ENCODE peak calls at places on chromosomes 7 and 10, in four cellular contexts. O, N, K and M are unnamed samples.

GRCh38 chr10:86955501-86956194 is 1.8 kb downstream of the MMRN2 start:
- DNase-seq in O (no peak), N (no peak), K (no peak), M (no peak)

GRCh38 chr10:118977022-118977599 is 52.4 kb upstream of the NANOS1 start:
- DNase-seq in O (no peak), N (no peak), K (no peak), M (no peak)

GRCh38 chr10:31477584-31477983 is 158.6 kb downstream of the ZEB1 start:
- DNase-seq in O (no peak), N (no peak), K (no peak), M (no peak)

GRCh38 chr10:60704480-60704879 is 73.8 kb upstream of the CDK1 start:
- DNase-seq in O (peak; percentile 87), N (no peak), K (no peak), M (no peak)

GRCh38 chr7:128244861-128245260 is 3.8 kb downstream of the LEP start:
- DNase-seq in O (no peak), N (no peak), K (no peak), M (no peak)

GRCh38 chr7:39709768-39710291 is 86.5 kb downstream of the RALA start:
- DNase-seq in O (no peak), N (no peak), K (no peak), M (peak; percentile 13)

GRCh38 chr7:43766564-43766963 is 8.1 kb downstream of the BLVRA start:
- DNase-seq in O (no peak), N (no peak), K (peak; percentile 59), M (no peak)

GRCh38 chr10:83371696-83372490 is 767.4 kb upstream of the GHITM start:
- DNase-seq in O (no peak), N (no peak), K (no peak), M (no peak)

GRCh38 chr10:91683976-91684375 is 51.1 kb upstream of the PPP1R3C start:
- DNase-seq in O (no peak), N (peak; percentile 60), K (no peak), M (no peak)

GRCh38 chr10:79298403-79299244 is 48.6 kb upstream of the PPIF start:
- DNase-seq in O (peak; percentile 65), N (peak; percentile 87), K (peak; percentile 73), M (no peak)

GRCh38 chr7:49860293-49860692 is 86.9 kb downstream of the VWC2 start:
- DNase-seq in O (no peak), N (no peak), K (no peak), M (no peak)

GRCh38 chr7:106664343-106664742 is 3.4 kb upstream of the CCDC71L start:
- DNase-seq in O (no peak), N (no peak), K (no peak), M (no peak)

GRCh38 chr10:14905890-14906289 is 27.2 kb downstream of the SUV39H2 start:
- DNase-seq in O (no peak), N (no peak), K (no peak), M (no peak)

GRCh38 chr10:11225935-11226334 is 208.3 kb downstream of the CELF2 start:
- DNase-seq in O (no peak), N (no peak), K (peak; percentile 32), M (no peak)

GRCh38 chr7:48537561-48537960 is 366.3 kb downstream of the ABCA13 start:
- DNase-seq in O (no peak), N (no peak), K (no peak), M (no peak)

GRCh38 chr10:11551915-11552602 is 59.4 kb downstream of the USP6NL start:
- DNase-seq in O (peak; percentile 63), N (peak; percentile 19), K (peak; percentile 37), M (no peak)

GRCh38 chr10:3071405-3072198 is 4.3 kb downstream of the PFKP start:
- DNase-seq in O (no peak), N (peak; percentile 95), K (peak; percentile 47), M (no peak)

GRCh38 chr7:1709900-1710299 is 39.8 kb downstream of the ELFN1 start:
- DNase-seq in O (no peak), N (no peak), K (no peak), M (no peak)

GRCh38 chr7:39950473-39951155 is 558 bp downstream of the CDK13 start:
- DNase-seq in O (no peak), N (no peak), K (peak; percentile 36), M (no peak)

GRCh38 chr7:119377-120163 is 72.8 kb upstream of the FAM20C start:
- DNase-seq in O (no peak), N (no peak), K (no peak), M (no peak)

GRCh38 chr10:119231654-119232053 is 24.3 kb downstream of the GRK5 start:
- DNase-seq in O (no peak), N (no peak), K (no peak), M (no peak)

GRCh38 chr7:39825391-39825790 is 124.7 kb upstream of the CDK13 start:
- DNase-seq in O (no peak), N (no peak), K (no peak), M (no peak)

GRCh38 chr10:58621379-58622077 is 108.9 kb downstream of the BICC1 start:
- DNase-seq in O (no peak), N (no peak), K (no peak), M (no peak)

GRCh38 chr7:21194936-21195335 is 232.9 kb upstream of the SP4 start:
- DNase-seq in O (no peak), N (no peak), K (no peak), M (no peak)
- TF ChIP-seq JUNB in O (no peak), N (no peak), K (no peak), M (no peak)

DNA sequence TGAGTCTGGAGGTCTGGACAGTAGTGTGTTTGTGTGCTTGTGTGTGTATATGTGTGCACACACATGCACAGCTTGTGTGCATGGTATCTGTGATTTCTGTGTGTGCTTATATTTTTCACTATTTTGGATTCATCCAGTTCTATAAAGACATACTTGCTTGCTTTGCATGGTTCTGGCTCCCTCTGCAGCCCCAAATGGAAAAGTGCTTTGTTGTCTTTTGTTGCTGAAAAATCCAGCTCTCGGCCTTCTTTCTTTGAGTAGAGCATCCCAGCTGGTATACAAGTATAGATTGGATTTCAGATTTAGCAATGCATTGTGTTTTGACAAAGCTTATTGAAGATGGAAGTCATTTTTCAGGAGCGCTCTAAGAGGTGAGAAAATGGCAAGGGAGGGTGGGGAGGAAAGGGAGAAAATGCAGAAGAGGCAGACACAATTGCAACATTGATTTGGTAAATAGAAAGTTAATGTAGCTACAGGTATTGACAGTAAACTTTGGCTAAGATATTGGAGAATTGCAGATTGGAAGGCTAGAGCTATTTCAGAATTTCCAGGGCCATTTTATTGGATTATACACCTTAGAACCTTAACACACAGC is 333.9 kb downstream of the AUTS2 start:
- DNase-seq in O (no peak), N (peak; percentile 6), K (no peak), M (no peak)
- TF ChIP-seq USF2 in O (no peak), N (no peak), K (no peak), M (no peak)

GRCh38 chr10:71234970-71235681 is 22.8 kb downstream of the UNC5B start:
- DNase-seq in O (no peak), N (no peak), K (peak; percentile 66), M (no peak)

GRCh38 chr10:71236822-71237682 is 24.7 kb downstream of the UNC5B start:
- DNase-seq in O (no peak), N (no peak), K (no peak), M (no peak)

GRCh38 chr10:71237843-71238623 is 25.7 kb downstream of the UNC5B start:
- DNase-seq in O (no peak), N (no peak), K (no peak), M (no peak)

GRCh38 chr10:71235808-71236207 is 23.4 kb downstream of the UNC5B start:
- DNase-seq in O (no peak), N (no peak), K (no peak), M (no peak)

GRCh38 chr10:71236286-71236685 is 23.9 kb downstream of the UNC5B start:
- DNase-seq in O (no peak), N (no peak), K (no peak), M (no peak)
- TF ChIP-seq JUNB in O (no peak), N (no peak), K (no peak), M (no peak)

DNA sequence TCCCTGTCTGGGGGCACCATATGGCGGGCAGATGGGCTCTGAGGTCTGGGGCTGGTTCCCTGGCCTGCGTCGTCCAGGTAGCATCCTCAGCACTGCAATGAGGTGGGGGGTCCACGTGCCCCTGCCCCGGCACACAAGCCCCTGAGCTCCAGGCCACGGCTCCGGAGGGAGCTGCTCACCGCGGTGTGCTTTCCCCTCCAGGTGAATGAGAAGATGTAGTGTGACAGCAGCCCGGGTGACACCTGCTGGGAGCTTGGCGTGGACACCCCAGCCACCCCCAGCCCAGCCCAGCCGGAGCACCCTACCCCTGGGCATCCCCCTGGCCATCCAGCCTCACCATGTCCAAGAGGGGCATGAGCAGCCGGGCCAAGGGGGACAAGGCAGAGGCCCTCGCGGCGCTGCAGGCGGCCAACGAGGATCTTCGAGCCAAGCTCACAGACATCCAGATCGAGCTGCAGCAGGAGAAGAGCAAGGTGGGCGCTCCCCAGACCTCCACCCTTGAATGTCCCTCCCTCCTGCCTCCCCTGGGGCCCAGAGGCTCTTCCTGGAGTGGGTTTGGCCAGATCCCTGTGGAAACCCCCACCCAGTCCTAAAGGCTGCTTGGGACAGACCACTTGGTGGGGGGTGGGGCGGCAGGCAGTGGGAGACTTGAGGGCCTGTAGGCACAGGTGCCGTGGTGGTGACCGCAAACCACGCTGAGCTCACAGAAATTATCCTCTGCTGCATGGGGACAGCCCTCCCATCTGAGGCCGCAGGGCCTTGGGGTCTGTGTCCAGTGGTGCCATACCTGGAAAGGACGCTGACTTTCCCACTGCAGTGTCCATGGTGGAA is 38.9 kb downstream of the JAKMIP3 start:
- DNase-seq in O (no peak), N (no peak), K (no peak), M (no peak)
- TF ChIP-seq USF2 in O (no peak), N (no peak), K (no peak), M (no peak)

GRCh38 chr7:129903935-129904334 is 48.8 kb downstream of the UBE2H start:
- DNase-seq in O (no peak), N (no peak), K (no peak), M (peak; percentile 33)

GRCh38 chr7:129908181-129908580 is 44.6 kb downstream of the UBE2H start:
- DNase-seq in O (no peak), N (no peak), K (no peak), M (no peak)

GRCh38 chr7:129909669-129910068 is 43.1 kb downstream of the UBE2H start:
- DNase-seq in O (no peak), N (no peak), K (no peak), M (no peak)

GRCh38 chr7:129907122-129907741 is 45.5 kb downstream of the UBE2H start:
- DNase-seq in O (no peak), N (no peak), K (no peak), M (no peak)

DNA sequence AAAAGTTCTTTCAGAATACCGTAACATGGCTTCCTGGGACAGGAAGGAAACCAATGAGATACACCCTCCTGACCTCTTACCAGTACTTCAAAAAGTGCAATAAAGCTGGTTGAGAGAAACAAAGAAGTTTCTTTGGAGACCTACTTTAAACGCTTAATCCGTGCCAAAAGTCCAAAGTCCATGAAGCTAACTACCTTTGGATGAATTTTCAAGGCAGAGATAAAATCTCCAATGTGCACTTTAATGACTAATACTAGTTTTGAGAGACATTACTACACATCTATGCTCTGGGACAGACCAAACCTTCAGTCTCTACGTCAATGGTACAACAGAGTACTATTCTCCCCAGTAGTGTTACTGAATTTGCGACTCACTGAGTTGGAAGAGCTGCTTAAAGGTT is 46.1 kb downstream of the UBE2H start:
- DNase-seq in O (peak; percentile 77), N (peak; percentile 38), K (no peak), M (no peak)
- TF ChIP-seq JUNB in O (no peak), N (peak; percentile 73), K (no peak), M (no peak)

DNA sequence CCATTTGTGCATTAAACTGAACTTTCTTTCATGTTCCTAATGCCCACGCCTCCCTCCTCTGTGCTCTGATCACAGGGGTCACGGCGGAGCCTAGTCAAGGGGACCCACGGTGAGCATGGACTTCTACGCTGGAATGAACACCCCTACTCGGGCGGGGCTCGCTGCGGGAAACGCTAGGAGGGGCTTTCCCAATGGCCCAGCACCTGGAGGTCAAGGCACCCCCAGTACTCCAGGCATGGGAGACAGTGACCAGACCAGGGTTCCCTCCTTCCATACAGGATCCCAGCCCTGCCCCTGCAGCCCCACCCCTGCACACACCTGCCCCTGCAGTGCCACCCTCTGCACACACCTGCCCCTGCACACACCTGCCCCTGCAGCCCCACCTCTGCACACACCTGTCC is 27.1 kb upstream of the NKX6-2 start:
- DNase-seq in O (no peak), N (no peak), K (no peak), M (no peak)
- TF ChIP-seq USF2 in O (no peak), N (no peak), K (no peak), M (no peak)